ENCODE peak calls at places on chromosomes 11 and 22, in nine cellular contexts. N is body of pancreas, P is heart left ventricle, Z is H1, F is A549, H is IMR-90, A is stomach, C is K562, D is HCT116. K is an unnamed sample.

GRCh38 chr11:129375731-129376657 is at the start of gene BARX2:
- DNase-seq in N (peak; percentile 64), P (no peak), Z (no peak), F (peak; percentile 59), H (peak; percentile 54), A (peak; percentile 82), C (peak; percentile 7), D (peak; percentile 26), K (no peak)

GRCh38 chr11:64856382-64857227 is 12.2 kb upstream of the CDC42BPG start:
- DNase-seq in N (peak; percentile 50), P (no peak), Z (no peak), F (peak; percentile 86), H (peak; percentile 85), A (peak; percentile 82), C (no peak), D (peak; percentile 80), K (peak; percentile 78)

GRCh38 chr22:50299724-50300619 is 7.5 kb downstream of the PLXNB2 start:
- DNase-seq in N (no peak), P (no peak), Z (peak; percentile 59), F (no peak), H (no peak), A (peak; percentile 72), C (no peak), D (no peak), K (no peak)

GRCh38 chr11:18013790-18014507 is 1.1 kb upstream of the SERGEF start:
- DNase-seq in N (no peak), P (peak; percentile 31), Z (no peak), F (peak; percentile 10), H (no peak), A (no peak), C (peak; percentile 14), D (no peak), K (no peak)

GRCh38 chr11:101128571-101129202 is 926 bp downstream of the PGR start:
- DNase-seq in N (no peak), P (peak; percentile 37), Z (no peak), F (no peak), H (no peak), A (no peak), C (peak; percentile 4), D (no peak), K (peak; percentile 14)

GRCh38 chr11:94910779-94911178 is 62.6 kb downstream of the CWC15 start:
- DNase-seq in N (no peak), P (no peak), Z (no peak), F (no peak), H (peak; percentile 88), A (no peak), C (no peak), D (no peak), K (no peak)

GRCh38 chr11:123404626-123405025 is 25.4 kb upstream of the GRAMD1B start:
- DNase-seq in N (no peak), P (peak; percentile 28), Z (no peak), F (no peak), H (no peak), A (no peak), C (no peak), D (no peak), K (no peak)

GRCh38 chr11:72812604-72812967 is 1.6 kb upstream of the ATG16L2 start:
- DNase-seq in N (no peak), P (no peak), Z (no peak), F (peak; percentile 75), H (no peak), A (no peak), C (no peak), D (no peak), K (no peak)

GRCh38 chr11:58576792-58577440 is 1.3 kb upstream of the LPXN start:
- DNase-seq in N (no peak), P (no peak), Z (no peak), F (peak; percentile 23), H (peak; percentile 66), A (no peak), C (peak; percentile 38), D (no peak), K (no peak)

GRCh38 chr11:2574553-2575535 is 125.0 kb downstream of the KCNQ1OT1 start:
- DNase-seq in N (peak; percentile 22), P (peak; percentile 14), Z (no peak), F (no peak), H (no peak), A (peak; percentile 89), C (peak; percentile 22), D (no peak), K (peak; percentile 81)

GRCh38 chr11:70108250-70108649 is 30.1 kb downstream of the ANO1 start:
- DNase-seq in N (no peak), P (no peak), Z (no peak), F (no peak), H (peak; percentile 84), A (no peak), C (no peak), D (no peak), K (no peak)

GRCh38 chr11:19499999-19500398 is 212.6 kb upstream of the NAV2 start:
- DNase-seq in N (no peak), P (no peak), Z (no peak), F (no peak), H (peak; percentile 68), A (no peak), C (no peak), D (no peak), K (no peak)

GRCh38 chr11:104259121-104259610 is 95.2 kb upstream of the PDGFD start:
- DNase-seq in N (no peak), P (no peak), Z (no peak), F (no peak), H (no peak), A (no peak), C (no peak), D (no peak), K (no peak)

GRCh38 chr11:126821832-126822231 is 178.7 kb downstream of the KIRREL3 start:
- DNase-seq in N (no peak), P (no peak), Z (no peak), F (no peak), H (no peak), A (no peak), C (no peak), D (no peak), K (no peak)

GRCh38 chr11:126817523-126818450 is 182.8 kb downstream of the KIRREL3 start:
- DNase-seq in N (no peak), P (no peak), Z (no peak), F (no peak), H (no peak), A (no peak), C (no peak), D (no peak), K (peak; percentile 68)

GRCh38 chr11:126824035-126824607 is 176.4 kb downstream of the KIRREL3 start:
- DNase-seq in N (no peak), P (no peak), Z (peak; percentile 1), F (no peak), H (no peak), A (no peak), C (no peak), D (no peak), K (no peak)

DNA sequence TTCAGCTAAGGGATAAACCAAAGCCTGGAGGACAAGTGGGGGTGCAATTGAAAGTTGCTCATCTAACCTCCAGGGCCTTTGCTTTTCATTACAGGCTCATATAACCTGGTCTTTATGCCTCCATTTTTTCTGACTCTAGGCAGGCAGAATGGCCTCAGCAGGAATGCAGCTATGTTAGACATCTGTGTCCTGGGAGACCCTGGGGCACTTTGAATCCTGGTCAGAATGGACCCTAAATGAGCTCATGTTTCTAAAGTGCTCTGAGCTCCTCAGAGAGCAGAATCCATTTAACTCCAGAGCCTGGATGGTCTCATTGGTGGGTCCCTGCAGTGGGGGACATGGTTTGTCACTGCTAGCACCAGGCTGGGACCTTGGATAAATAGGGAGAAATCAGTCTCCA is 177.3 kb downstream of the KIRREL3 start:
- DNase-seq in N (no peak), P (no peak), Z (no peak), F (no peak), H (no peak), A (no peak), C (no peak), D (no peak), K (no peak)
- TF ChIP-seq POLR2A in N (no peak), P (no peak), Z (no peak), F (no peak), H (no peak), A (no peak), C (no peak), D (no peak), K (no peak)

DNA sequence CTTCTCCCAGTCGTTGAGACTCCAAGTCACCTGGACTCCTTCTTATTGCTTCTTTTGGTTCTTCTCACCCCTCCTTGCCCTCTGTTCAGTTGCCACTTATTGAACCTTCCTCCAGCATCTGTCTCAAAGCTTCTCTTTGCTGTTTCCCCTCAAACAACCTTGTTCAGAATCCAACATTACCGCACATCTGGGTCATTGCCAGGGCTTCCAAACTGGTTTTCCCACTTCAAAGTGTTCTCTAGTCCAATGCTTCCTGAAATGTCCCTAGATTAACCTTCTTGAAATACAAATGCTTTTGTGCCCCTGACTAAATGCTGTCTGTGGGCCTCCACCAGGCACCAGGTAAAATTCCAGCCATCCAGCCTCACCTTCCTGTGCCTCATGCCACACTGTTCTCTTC is 100.8 kb upstream of the TTC12 start:
- DNase-seq in N (no peak), P (no peak), Z (no peak), F (no peak), H (no peak), A (peak; percentile 52), C (no peak), D (no peak), K (no peak)
- H3K4me3 ChIP-seq in N (no peak overlapping the region), P (no peak overlapping the region), Z (no peak overlapping the region), F (no peak overlapping the region), H (no peak overlapping the region), A (no peak overlapping the region), C (no peak overlapping the region), D (no peak overlapping the region), K (no peak overlapping the region)

DNA sequence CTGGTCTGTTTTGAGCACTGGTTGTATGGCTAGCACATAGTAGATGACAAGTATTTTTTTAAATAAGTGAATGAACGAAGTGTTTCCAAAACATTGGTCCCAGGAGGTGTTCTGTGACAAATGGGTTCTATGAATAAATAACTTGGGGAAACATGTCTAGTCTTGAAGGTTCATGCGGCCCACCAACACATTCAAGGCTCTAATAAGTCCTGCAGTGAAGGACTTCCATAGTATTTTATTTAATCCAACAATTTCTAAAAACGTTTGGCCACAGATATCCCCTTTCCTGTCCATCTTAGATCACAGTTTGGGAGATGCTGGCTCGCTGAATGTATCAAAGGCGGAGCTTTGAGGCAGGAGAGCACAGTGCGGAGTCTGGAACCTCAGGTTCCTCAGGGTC is 22.5 kb downstream of the PARVG start:
- DNase-seq in N (no peak), P (no peak), Z (no peak), F (no peak), H (no peak), A (no peak), C (no peak), D (no peak), K (no peak)
- TF ChIP-seq CTCF in N (no peak), P (no peak), Z (no peak), F (no peak), H (no peak), A (no peak), C (no peak), D (no peak), K (no peak)

GRCh38 chr22:31107206-31108118 is at the start of gene SELENOM:
- DNase-seq in N (peak; percentile 99), P (peak; percentile 98), Z (peak; percentile 89), F (peak; percentile 96), H (peak; percentile 98), A (peak; percentile 97), C (peak; percentile 96), D (peak; percentile 96), K (peak; percentile 99)
- TF ChIP-seq POLR2A in N (peak; percentile 75), P (peak; percentile 83), Z (no peak), F (peak; percentile 55), H (peak; percentile 95), A (no peak), C (no peak), D (no peak), K (no peak)